ENCODE peak calls at places on chromosomes 13 and 19, in nine cellular contexts. D is IMR-90; G is left ventricle myocardium inferior; H is fibroblast of lung; W is transverse colon; S is lower lobe of right lung; U is pancreas; Y is ovary; K is CD4-positive, alpha-beta T cell. T is an unnamed sample.

GRCh38 chr13:33321686-33322473 is 36.3 kb upstream of the STARD13 start:
- DNase-seq in G (no peak), D (peak; percentile 21), H (no peak), S (no peak), K (no peak), W (no peak), U (no peak), Y (no peak), T (no peak)

GRCh38 chr13:78768950-78769349 is 110.0 kb upstream of the OBI1 start:
- DNase-seq in Y (no peak), K (no peak), W (no peak), G (no peak), H (no peak), S (no peak), D (no peak), U (no peak), T (no peak)

GRCh38 chr19:18649371-18650047 is 12.7 kb downstream of the KLHL26 start:
- DNase-seq in K (no peak), G (peak; percentile 86), Y (peak; percentile 76), U (no peak), W (peak; percentile 51), H (peak; percentile 74), D (peak; percentile 70), S (peak; percentile 70), T (peak; percentile 91)

GRCh38 chr13:37597477-37597876 is 1.1 kb downstream of the POSTN start:
- DNase-seq in Y (no peak), S (no peak), W (no peak), K (no peak), U (no peak), G (no peak), H (no peak), D (no peak), T (no peak)

GRCh38 chr19:10402441-10403038 is 802 bp downstream of the CDC37 start:
- DNase-seq in K (no peak), G (peak; percentile 48), Y (no peak), D (no peak), U (no peak), W (peak; percentile 45), S (peak; percentile 68), H (peak; percentile 55), T (peak; percentile 61)

GRCh38 chr19:588093-588742 is 1.5 kb upstream of the HCN2 start:
- DNase-seq in K (peak; percentile 46), D (peak; percentile 72), U (peak; percentile 81), S (peak; percentile 69), W (peak; percentile 76), G (peak; percentile 79), H (peak; percentile 61), Y (no peak), T (peak; percentile 94)

GRCh38 chr13:41306271-41307150 is 4.6 kb upstream of the NAA16 start:
- DNase-seq in U (no peak), D (peak; percentile 34), K (no peak), Y (no peak), S (no peak), G (no peak), W (no peak), H (peak; percentile 46), T (no peak)

GRCh38 chr19:28940751-28941500 is 272.0 kb downstream of the UQCRFS1 start:
- DNase-seq in W (no peak), D (peak; percentile 92), G (no peak), S (no peak), U (no peak), Y (no peak), H (peak; percentile 1), K (no peak), T (no peak)

GRCh38 chr19:33621811-33622504 is at the start of gene CHST8:
- DNase-seq in W (peak; percentile 18), U (peak; percentile 85), G (peak; percentile 40), Y (peak; percentile 67), S (no peak), H (peak; percentile 44), D (no peak), K (no peak), T (peak; percentile 43)

GRCh38 chr13:113095146-113096051 is 10.2 kb upstream of the F7 start:
- DNase-seq in H (no peak), K (no peak), W (no peak), G (peak; percentile 6), Y (no peak), S (peak; percentile 27), D (no peak), U (no peak), T (no peak)

GRCh38 chr13:110303644-110304043 is 3.3 kb downstream of the COL4A1 start:
- DNase-seq in W (no peak), S (no peak), H (no peak), Y (no peak), G (no peak), D (no peak), K (no peak), U (no peak), T (no peak)
- H3K27me3 ChIP-seq in W (peaks cover 40% of the 10 kb centered on the region), S (peaks cover 23% of the 10 kb centered on the region), H (no peaks in the 10 kb centered on the region), Y (no peaks in the 10 kb centered on the region), G (no peaks in the 10 kb centered on the region), D (no peaks in the 10 kb centered on the region), K (peaks cover 57% of the 10 kb centered on the region), U (peaks cover 4% of the 10 kb centered on the region), T (no peaks in the 10 kb centered on the region)

GRCh38 chr19:51926784-51927741 is at the start of gene ZNF613:
- DNase-seq in S (peak; percentile 90), K (peak; percentile 80), U (peak; percentile 87), G (peak; percentile 87), W (peak; percentile 91), D (peak; percentile 94), H (peak; percentile 95), Y (peak; percentile 88), T (peak; percentile 94)
- H3K9me3 ChIP-seq in S (peaks cover 25% of the 10 kb centered on the region), K (peaks cover 49% of the 10 kb centered on the region), U (no peaks in the 10 kb centered on the region), G (peaks cover 29% of the 10 kb centered on the region), W (peaks cover 35% of the 10 kb centered on the region), D (peaks cover 12% of the 10 kb centered on the region), H (peaks cover under 1% of the 10 kb centered on the region), Y (peaks cover 12% of the 10 kb centered on the region), T (peaks cover 5% of the 10 kb centered on the region)

GRCh38 chr13:29704648-29705047 is 109.2 kb upstream of the SLC7A1 start:
- DNase-seq in K (no peak), Y (no peak), H (peak; percentile 24), D (no peak), S (no peak), G (peak; percentile 23), U (no peak), W (no peak), T (no peak)
- H3K27me3 ChIP-seq in K (peaks cover 5% of the 10 kb centered on the region), Y (no peaks in the 10 kb centered on the region), H (no peaks in the 10 kb centered on the region), D (peaks cover 8% of the 10 kb centered on the region), S (no peaks in the 10 kb centered on the region), G (no peaks in the 10 kb centered on the region), U (no peaks in the 10 kb centered on the region), W (peaks cover 2% of the 10 kb centered on the region), T (no peaks in the 10 kb centered on the region)

GRCh38 chr19:42657551-42657950 is 62.8 kb upstream of the CEACAM8 start:
- DNase-seq in U (no peak), W (no peak), D (peak; percentile 39), S (no peak), K (no peak), H (peak; percentile 28), G (no peak), Y (no peak), T (no peak)
- H3K9me3 ChIP-seq in U (no peaks in the 10 kb centered on the region), W (no peaks in the 10 kb centered on the region), D (no peaks in the 10 kb centered on the region), S (no peaks in the 10 kb centered on the region), K (no peaks in the 10 kb centered on the region), H (no peaks in the 10 kb centered on the region), G (peaks cover 18% of the 10 kb centered on the region), Y (no peaks in the 10 kb centered on the region), T (peaks cover 2% of the 10 kb centered on the region)

GRCh38 chr19:49421039-49421877 is 2.0 kb downstream of the PTH2 start:
- DNase-seq in W (peak; percentile 42), H (peak; percentile 44), D (peak; percentile 17), S (peak; percentile 77), G (peak; percentile 71), K (no peak), Y (no peak), U (peak; percentile 77), T (peak; percentile 90)
- H3K27me3 ChIP-seq in W (peaks cover 100% of the 10 kb centered on the region), H (peaks cover 75% of the 10 kb centered on the region), D (peaks cover 94% of the 10 kb centered on the region), S (peaks cover 78% of the 10 kb centered on the region), G (peaks cover 100% of the 10 kb centered on the region), K (peaks cover 82% of the 10 kb centered on the region), Y (peaks cover 9% of the 10 kb centered on the region), U (peaks cover 18% of the 10 kb centered on the region), T (no peaks in the 10 kb centered on the region)

T was measured in right cardiac atrium.